ENCODE peak calls at places on chromosomes 2 and 18, in eight cellular contexts. I is MM.1S, O is testis, T is spleen, M is heart right ventricle, S is prostate gland, Q is astrocyte, H is cardiac muscle cell. A is an unnamed sample. For H3K4me1 and H3K9me3, the result is how much of the 10 kb centered on the place peaks cover.

GRCh38 chr18:657311-657997 is at the start of gene TYMS:
- DNase-seq in I (peak), O (peak), T (peak), M (peak), S (peak), Q (peak), H (peak), A (peak)

GRCh38 chr2:85684380-85684779 is 9.8 kb upstream of the GNLY start:
- DNase-seq in I (no peak), O (no peak), T (no peak), M (no peak), S (no peak), Q (no peak), H (no peak), A (no peak)

GRCh38 chr2:44004735-44005602 is 9.2 kb upstream of the LRPPRC start:
- DNase-seq in I (no peak), O (no peak), T (no peak), M (no peak), S (no peak), Q (no peak), H (peak), A (no peak)

GRCh38 chr2:230905448-230906430 is 19.3 kb downstream of the GPR55 start:
- DNase-seq in I (no peak), O (no peak), T (peak), M (no peak), S (no peak), Q (no peak), H (no peak), A (peak)

GRCh38 chr2:5706717-5707455 is 14.7 kb downstream of the SOX11 start:
- DNase-seq in I (no peak), O (no peak), T (no peak), M (no peak), S (no peak), Q (no peak), H (no peak), A (no peak)

GRCh38 chr2:160399880-160400279 is 93.7 kb downstream of the RBMS1 start:
- DNase-seq in I (no peak), O (no peak), T (no peak), M (no peak), S (no peak), Q (no peak), H (no peak), A (no peak)

GRCh38 chr2:206971805-206972204 is 32.5 kb downstream of the CPO start:
- DNase-seq in I (no peak), O (no peak), T (no peak), M (no peak), S (no peak), Q (no peak), H (peak), A (no peak)

GRCh38 chr18:26429535-26429934 is 118.8 kb downstream of the KCTD1 start:
- DNase-seq in I (no peak), O (peak), T (no peak), M (no peak), S (no peak), Q (peak), H (peak), A (no peak)

GRCh38 chr2:3536682-3537632 is 17.6 kb upstream of the ADI1 start:
- DNase-seq in I (no peak), O (peak), T (peak), M (peak), S (no peak), Q (peak), H (peak), A (peak)

GRCh38 chr2:123051136-123051535 is 974.0 kb upstream of the CNTNAP5 start:
- DNase-seq in I (no peak), O (no peak), T (no peak), M (no peak), S (no peak), Q (no peak), H (no peak), A (no peak)

GRCh38 chr2:47038656-47039501 is 116.2 kb downstream of the STPG4 start:
- DNase-seq in I (peak), O (no peak), T (no peak), M (no peak), S (no peak), Q (no peak), H (no peak), A (no peak)

GRCh38 chr18:32922951-32923430 is 150.2 kb upstream of the KLHL14 start:
- DNase-seq in I (peak), O (no peak), T (no peak), M (no peak), S (no peak), Q (peak), H (no peak), A (no peak)

GRCh38 chr2:186256540-186256939 is 229.5 kb upstream of the ZC3H15 start:
- DNase-seq in I (peak), O (no peak), T (no peak), M (no peak), S (no peak), Q (peak), H (peak), A (peak)

GRCh38 chr18:50401334-50401733 is 26.5 kb downstream of the SKA1 start:
- DNase-seq in I (no peak), O (no peak), T (no peak), M (no peak), S (no peak), Q (no peak), H (no peak), A (no peak)

GRCh38 chr18:10140461-10140911 is 226.7 kb downstream of the VAPA start:
- DNase-seq in I (peak), O (no peak), T (no peak), M (no peak), S (no peak), Q (no peak), H (no peak), A (no peak)

GRCh38 chr2:7430869-7431641 is 513.8 kb downstream of the RNF144A start:
- DNase-seq in I (no peak), O (peak), T (peak), M (peak), S (no peak), Q (peak), H (peak), A (no peak)

GRCh38 chr2:17643031-17643615 is 102.6 kb downstream of the VSNL1 start:
- DNase-seq in I (no peak), O (no peak), T (no peak), M (no peak), S (no peak), Q (peak), H (peak), A (peak)

GRCh38 chr2:207815254-207815653 is 45.5 kb upstream of the FZD5 start:
- DNase-seq in I (no peak), O (no peak), T (no peak), M (no peak), S (no peak), Q (no peak), H (no peak), A (no peak)

GRCh38 chr2:197433770-197434438 is 924 bp downstream of the SF3B1 start:
- DNase-seq in I (peak), O (no peak), T (no peak), M (no peak), S (no peak), Q (peak), H (no peak), A (peak)

GRCh38 chr2:71830497-71831207 is 317.0 kb downstream of the CYP26B1 start:
- DNase-seq in I (no peak), O (no peak), T (no peak), M (no peak), S (no peak), Q (no peak), H (no peak), A (no peak)

GRCh38 chr2:10297950-10298349 is 4.8 kb upstream of the HPCAL1 start:
- DNase-seq in I (no peak), O (no peak), T (no peak), M (no peak), S (no peak), Q (peak), H (peak), A (peak)

GRCh38 chr2:55649211-55649610 is 31.8 kb upstream of the PPP4R3B start:
- DNase-seq in I (no peak), O (no peak), T (no peak), M (no peak), S (no peak), Q (no peak), H (no peak), A (no peak)

GRCh38 chr2:154992826-154993225 is 294.3 kb downstream of the KCNJ3 start:
- DNase-seq in I (no peak), O (no peak), T (no peak), M (no peak), S (no peak), Q (no peak), H (no peak), A (no peak)

GRCh38 chr2:31675485-31675901 is 94.8 kb upstream of the SRD5A2 start:
- DNase-seq in I (no peak), O (no peak), T (no peak), M (no peak), S (no peak), Q (no peak), H (no peak), A (no peak)

GRCh38 chr18:13530879-13531387 is 195.4 kb downstream of the FAM210A start:
- DNase-seq in I (peak), O (peak), T (no peak), M (peak), S (peak), Q (peak), H (peak), A (no peak)

GRCh38 chr2:151827564-151828142 is 568 bp downstream of the ARL5A start:
- DNase-seq in I (peak), O (peak), T (peak), M (no peak), S (peak), Q (peak), H (peak), A (peak)

GRCh38 chr2:197312186-197312585 is 1.6 kb upstream of the ANKRD44 start:
- DNase-seq in I (no peak), O (no peak), T (no peak), M (no peak), S (no peak), Q (no peak), H (no peak), A (no peak)

GRCh38 chr2:241818943-241819270 is 9.9 kb downstream of the NEU4 start:
- DNase-seq in I (no peak), O (peak), T (peak), M (no peak), S (no peak), Q (no peak), H (no peak), A (no peak)

DNA sequence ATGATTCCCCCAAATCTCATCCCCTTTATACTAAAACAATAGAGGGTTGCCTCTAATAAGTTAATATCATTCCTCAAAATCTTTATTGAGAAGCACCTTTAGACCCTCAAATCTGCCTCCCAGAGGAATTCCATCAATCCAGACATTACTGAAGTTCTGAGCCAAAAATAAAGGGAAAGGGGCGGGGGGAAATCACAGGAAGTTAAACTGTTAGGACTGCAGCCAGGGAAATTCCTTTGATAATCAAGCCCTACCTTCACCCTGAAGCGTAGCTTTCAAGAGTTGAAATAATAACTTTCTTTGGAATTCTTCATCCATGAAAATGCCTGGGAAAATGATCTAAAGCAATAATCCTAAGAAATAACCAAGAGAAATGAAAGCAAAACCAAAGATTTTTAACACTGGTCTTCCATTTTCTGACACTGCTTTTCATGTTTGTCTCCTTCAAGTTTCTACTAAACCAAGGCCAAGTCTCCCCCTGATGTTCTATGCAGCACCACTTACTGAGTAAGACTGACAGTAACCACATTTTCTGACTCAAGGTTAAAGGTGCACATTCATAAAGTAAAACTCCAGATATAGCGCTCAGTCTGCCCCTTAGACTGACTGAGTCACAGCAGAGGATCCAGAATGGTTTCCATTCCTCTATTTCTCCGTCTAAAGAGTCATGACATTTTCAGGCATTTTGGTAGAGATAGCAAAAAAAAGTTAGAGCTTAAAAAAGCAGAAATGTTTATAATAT is 78.2 kb downstream of the TCF4 start:
- DNase-seq in I (peak), O (no peak), T (no peak), M (no peak), S (no peak), Q (peak), H (peak), A (peak)
- H3K27ac ChIP-seq in I (peak), O (peak), T (peak), M (peak), S (no peak), Q (peak), H (peak), A (peak)

DNA sequence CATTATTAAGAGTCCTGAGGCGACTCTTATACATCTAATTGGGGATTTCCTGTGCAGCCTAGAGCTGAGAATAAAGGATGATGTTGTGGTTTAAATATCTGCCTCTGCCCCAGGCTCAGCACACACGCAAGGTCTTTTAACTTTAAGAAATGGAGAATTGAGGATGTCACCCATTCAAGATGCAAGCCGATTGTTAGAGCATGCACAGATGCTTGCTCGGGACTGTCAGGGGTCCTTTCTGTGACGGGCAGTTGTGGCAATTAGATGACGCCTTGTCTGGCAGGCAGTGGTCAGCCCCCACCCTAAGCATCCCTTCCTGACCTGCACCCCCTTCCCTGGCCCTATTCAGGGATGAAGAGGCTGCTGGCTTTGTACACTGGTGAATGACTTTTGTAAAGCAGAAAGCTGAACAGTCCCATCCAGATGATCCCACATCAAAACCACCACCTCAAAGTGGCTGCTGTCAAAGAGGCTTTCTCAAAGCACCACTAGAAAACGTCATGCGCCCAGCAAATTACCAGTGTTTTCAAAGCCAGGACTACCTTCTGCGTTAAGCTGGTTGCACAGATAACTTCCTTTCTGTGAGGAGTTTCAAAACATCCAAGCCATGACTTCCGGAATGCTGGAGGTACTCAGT is 23.7 kb downstream of the FAM178B start:
- DNase-seq in I (peak), O (no peak), T (peak), M (no peak), S (no peak), Q (no peak), H (no peak), A (no peak)
- H3K4me1 ChIP-seq in I (under half), O (under half), T (under half), M (under half), S (under half), Q (under half), H (under half), A (under half)

GRCh38 chr2:100124746-100125145 is 17.6 kb downstream of the AFF3 start:
- DNase-seq in I (no peak), O (no peak), T (no peak), M (no peak), S (no peak), Q (no peak), H (peak), A (no peak)

GRCh38 chr2:100114011-100114433 is 28.4 kb downstream of the AFF3 start:
- DNase-seq in I (no peak), O (no peak), T (no peak), M (no peak), S (no peak), Q (no peak), H (no peak), A (no peak)

GRCh38 chr2:100121124-100121718 is 21.2 kb downstream of the AFF3 start:
- DNase-seq in I (no peak), O (no peak), T (no peak), M (no peak), S (peak), Q (no peak), H (no peak), A (no peak)

GRCh38 chr2:100119235-100119634 is 23.2 kb downstream of the AFF3 start:
- DNase-seq in I (no peak), O (no peak), T (no peak), M (no peak), S (no peak), Q (no peak), H (no peak), A (no peak)
- H3K9me3 ChIP-seq in I (under half), O (under half), T (under half), M (under half), S (under half), Q (under half), H (under half), A (under half)

DNA sequence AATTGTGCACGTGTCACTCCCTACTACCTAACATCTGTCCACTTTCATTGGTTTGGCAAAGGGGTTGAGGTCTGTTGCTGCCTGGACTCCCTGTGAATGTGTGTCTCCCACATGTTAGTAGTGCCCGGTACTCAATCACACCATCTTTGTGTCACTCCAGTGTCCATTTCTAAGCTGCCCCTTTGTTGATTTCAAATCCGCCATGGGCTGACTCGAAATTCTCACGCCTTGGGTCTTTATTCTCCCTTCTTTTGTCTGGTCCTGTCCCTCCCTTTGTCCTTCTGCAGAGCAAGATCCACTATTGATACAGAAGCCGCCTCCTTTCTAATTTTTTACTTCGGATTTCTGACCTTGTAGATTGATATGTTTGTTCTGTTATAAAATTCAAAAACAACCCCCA is 7.6 kb downstream of the DPYSL5 start:
- DNase-seq in I (no peak), O (no peak), T (no peak), M (no peak), S (no peak), Q (no peak), H (no peak), A (no peak)
- H3K27ac ChIP-seq in I (no peak), O (no peak), T (no peak), M (no peak), S (no peak), Q (no peak), H (no peak), A (no peak)

DNA sequence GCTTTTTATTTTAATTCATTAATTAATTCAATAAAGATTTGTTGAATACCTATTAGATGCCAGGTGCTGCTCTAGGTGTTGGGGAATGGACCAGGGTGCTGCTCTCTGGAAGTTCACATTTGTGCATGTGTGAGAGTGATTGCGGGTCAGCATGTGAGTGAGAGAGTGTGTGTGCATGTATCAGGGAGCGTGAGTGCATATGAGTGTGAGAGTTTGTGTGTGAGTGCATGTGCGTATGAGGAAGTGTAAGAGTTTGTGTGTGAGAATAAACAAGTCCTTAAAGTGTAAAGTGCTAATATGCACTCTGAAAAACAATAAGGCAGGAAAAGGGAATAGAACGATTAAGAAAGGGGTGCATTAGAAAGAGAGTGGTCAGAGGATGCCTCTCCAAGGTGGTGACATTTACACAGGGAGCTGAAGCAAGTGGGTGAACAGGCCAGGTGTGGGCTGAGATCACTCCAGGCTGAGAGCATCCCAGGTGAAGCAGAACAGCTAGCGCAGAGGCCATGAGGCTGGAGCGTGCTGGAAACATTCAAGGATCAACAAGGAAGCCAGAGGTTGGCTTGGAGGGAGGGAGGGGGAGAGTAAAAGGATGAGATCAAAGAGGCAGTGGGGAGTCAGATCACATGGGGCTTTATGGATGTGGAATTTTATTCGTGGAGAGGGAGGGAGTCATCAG is 50.5 kb upstream of the SLC1A4 start:
- DNase-seq in I (peak), O (no peak), T (no peak), M (no peak), S (no peak), Q (no peak), H (no peak), A (no peak)
- H3K4me1 ChIP-seq in I (under half), O (under half), T (half or more), M (under half), S (under half), Q (under half), H (under half), A (under half)